ENCODE peak calls at places on chromosomes 2 and 18, in seven cellular contexts. X is astrocyte of the cerebellum, J is gastrocnemius medialis, Q is A549, L is PC-9, G is stomach, A is psoas muscle. Z is an unnamed sample.

GRCh38 chr2:199862779-199863178 is 11.8 kb upstream of the FTCDNL1 start:
- DNase-seq in X (no peak), L (no peak), Q (no peak), A (no peak), J (peak), G (no peak), Z (no peak)

GRCh38 chr2:112065966-112066365 is 10.9 kb downstream of the TMEM87B start:
- DNase-seq in Q (no peak), A (no peak), J (no peak), L (no peak), X (peak), G (no peak), Z (no peak)

GRCh38 chr2:69389271-69389670 is 2.2 kb upstream of the GFPT1 start:
- DNase-seq in L (no peak), G (no peak), A (no peak), X (no peak), Q (no peak), J (no peak), Z (no peak)

GRCh38 chr2:71536311-71536710 is 83.0 kb downstream of the DYSF start:
- DNase-seq in Q (no peak), A (no peak), G (no peak), L (no peak), J (no peak), X (no peak), Z (no peak)

GRCh38 chr2:38057651-38058410 is 18.1 kb downstream of the CYP1B1 start:
- DNase-seq in G (no peak), Q (no peak), L (no peak), X (no peak), A (no peak), J (no peak), Z (no peak)

GRCh38 chr18:61975526-61976326 is 82.9 kb upstream of the RNF152 start:
- DNase-seq in G (no peak), Q (no peak), L (no peak), A (no peak), J (no peak), X (no peak), Z (no peak)

GRCh38 chr2:237403024-237403882 is 10.7 kb downstream of the COL6A3 start:
- DNase-seq in X (peak), G (no peak), A (peak), L (no peak), J (peak), Q (no peak), Z (no peak)

GRCh38 chr2:155320236-155320635 is 621.7 kb downstream of the KCNJ3 start:
- DNase-seq in Q (no peak), A (no peak), J (no peak), G (no peak), X (no peak), L (no peak), Z (no peak)

GRCh38 chr2:150247471-150247870 is 240.0 kb downstream of the RND3 start:
- DNase-seq in X (no peak), A (no peak), G (no peak), J (no peak), L (no peak), Q (no peak), Z (no peak)

GRCh38 chr2:240503375-240503774 is 54.4 kb downstream of the ANKMY1 start:
- DNase-seq in X (no peak), A (no peak), G (no peak), L (no peak), Q (no peak), J (no peak), Z (peak)

DNA sequence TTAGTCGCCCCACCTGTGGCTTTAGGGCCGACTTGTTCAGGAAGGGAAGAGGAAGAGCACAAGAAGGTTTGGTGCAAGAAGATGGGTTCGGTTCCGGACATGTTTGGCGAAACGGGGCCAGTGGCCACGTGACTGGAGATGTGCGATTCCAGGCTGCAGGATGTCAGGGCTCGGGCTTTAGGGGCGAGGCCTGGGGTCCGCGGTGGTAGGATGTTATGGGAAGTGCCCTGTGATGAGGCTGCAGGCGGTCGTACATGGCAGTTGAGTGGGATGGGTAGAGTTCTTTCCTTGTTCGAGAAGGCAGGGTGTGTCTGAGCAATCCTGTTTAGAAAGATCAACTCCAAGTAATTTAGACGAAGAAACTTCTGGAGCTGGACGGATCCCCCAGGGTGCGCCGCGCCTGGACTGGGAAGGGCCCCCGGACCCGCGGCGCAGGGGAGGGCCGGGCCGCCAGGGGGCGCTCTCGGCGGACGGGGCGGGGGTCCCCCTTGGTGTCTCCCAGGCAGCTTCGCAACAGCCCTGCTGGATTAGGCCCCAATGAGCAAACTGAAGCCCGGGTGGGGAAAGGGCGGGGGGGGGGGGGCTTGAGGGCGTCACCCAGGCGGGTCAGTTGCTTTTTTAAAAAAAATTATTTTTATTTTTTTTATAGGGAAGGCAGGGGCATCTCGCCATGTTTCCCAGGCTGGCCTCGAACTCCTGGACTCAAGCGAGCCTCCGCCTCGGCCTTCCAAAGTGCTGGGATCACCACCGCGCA is 17.2 kb upstream of the SDC1 start:
- DNase-seq in L (no peak), J (no peak), X (no peak), G (no peak), Q (no peak), A (no peak), Z (no peak)
- TF ChIP-seq CTCF in L (no peak), J (peak), X (peak), G (no peak), Q (peak), A (peak), Z (peak)

DNA sequence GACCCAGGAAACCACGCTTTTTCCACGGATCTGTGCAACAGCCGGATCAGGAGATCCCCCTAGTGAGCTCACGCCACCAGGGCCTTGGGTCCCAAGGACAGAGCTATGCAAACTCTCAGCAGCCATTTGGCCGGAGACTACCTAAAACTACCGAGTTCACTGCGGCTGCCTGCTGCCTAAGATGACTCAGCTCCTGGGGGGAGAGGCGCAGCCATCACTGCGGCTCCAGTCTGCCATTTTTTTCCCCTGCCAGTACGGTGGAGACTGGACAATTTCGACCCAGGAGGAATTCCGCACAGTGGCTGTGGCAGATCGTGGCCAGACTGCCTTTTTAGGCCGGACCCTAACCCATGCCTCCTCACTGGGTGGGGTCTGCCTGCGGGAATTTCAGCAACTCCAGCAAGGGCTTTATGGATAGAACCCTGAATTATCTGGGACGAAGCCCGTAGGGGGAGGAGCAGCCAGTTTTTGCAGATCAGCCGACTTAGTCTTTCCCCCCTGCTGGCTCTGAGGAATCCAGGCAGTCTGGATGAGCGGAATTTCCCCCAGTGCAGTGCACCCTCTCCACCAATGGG is 424.9 kb upstream of the UBE2E3 start:
- DNase-seq in G (no peak), J (no peak), A (no peak), X (no peak), L (no peak), Q (no peak), Z (no peak)
- TF ChIP-seq CTCF in G (no peak), J (no peak), A (no peak), X (no peak), L (no peak), Q (no peak), Z (no peak)

GRCh38 chr2:19675003-19675629 is 226.7 kb downstream of the TTC32 start:
- DNase-seq in J (no peak), X (no peak), L (no peak), A (no peak), Q (no peak), G (no peak), Z (no peak)

GRCh38 chr2:19677215-19677777 is 224.5 kb downstream of the TTC32 start:
- DNase-seq in J (no peak), Q (no peak), L (no peak), G (no peak), A (no peak), X (no peak), Z (no peak)

GRCh38 chr2:19676770-19677169 is 225.0 kb downstream of the TTC32 start:
- DNase-seq in L (no peak), Q (peak), J (no peak), X (no peak), A (no peak), G (no peak), Z (no peak)

GRCh38 chr2:19674051-19675002 is 227.5 kb downstream of the TTC32 start:
- DNase-seq in J (no peak), A (no peak), Q (no peak), X (no peak), L (no peak), G (no peak), Z (no peak)

DNA sequence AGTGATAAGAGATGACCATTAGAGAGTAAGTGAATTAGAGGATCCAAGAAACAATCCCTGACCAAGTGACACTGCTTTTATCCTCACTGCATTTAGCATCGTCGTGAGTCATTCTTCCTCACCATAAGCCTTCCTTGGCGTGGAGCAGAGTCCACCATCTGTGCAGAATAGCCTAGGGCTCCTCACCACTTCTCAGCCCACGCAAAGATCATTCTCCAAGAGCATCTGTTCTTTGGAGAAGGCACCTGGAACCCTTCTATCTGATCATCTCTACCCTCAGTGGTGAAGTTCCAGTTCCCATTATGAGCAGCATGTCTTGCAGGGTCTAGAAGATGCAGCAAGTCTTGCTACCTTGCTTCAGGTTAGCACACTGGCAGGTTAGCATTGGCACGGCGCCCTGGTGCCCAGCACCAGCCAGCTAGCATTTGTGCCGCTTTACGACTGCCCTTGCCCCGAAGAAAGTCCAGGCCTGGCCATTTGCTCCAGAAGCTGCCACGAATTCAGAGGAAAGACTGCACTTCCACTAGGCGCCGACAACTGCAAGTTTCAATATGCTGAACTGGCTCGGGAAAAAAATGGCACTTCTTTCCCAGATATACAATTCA is 225.8 kb downstream of the TTC32 start:
- DNase-seq in A (no peak), J (no peak), G (no peak), X (no peak), L (no peak), Q (no peak), Z (no peak)
- TF ChIP-seq CTCF in A (no peak), J (no peak), G (no peak), X (no peak), L (no peak), Q (no peak), Z (no peak)

GRCh38 chr2:140687825-140688224 is 1443.0 kb downstream of the LRP1B start:
- DNase-seq in X (no peak), A (no peak), L (no peak), J (no peak), G (no peak), Q (no peak), Z (no peak)
- TF ChIP-seq CTCF in X (no peak), A (no peak), L (no peak), J (no peak), G (no peak), Q (no peak), Z (no peak)

GRCh38 chr2:9570182-9571060 is 14.8 kb upstream of the ADAM17 start:
- DNase-seq in Q (no peak), J (no peak), X (no peak), L (no peak), G (no peak), A (no peak), Z (no peak)
- TF ChIP-seq CTCF in Q (peak), J (no peak), X (no peak), L (no peak), G (no peak), A (no peak), Z (no peak)

DNA sequence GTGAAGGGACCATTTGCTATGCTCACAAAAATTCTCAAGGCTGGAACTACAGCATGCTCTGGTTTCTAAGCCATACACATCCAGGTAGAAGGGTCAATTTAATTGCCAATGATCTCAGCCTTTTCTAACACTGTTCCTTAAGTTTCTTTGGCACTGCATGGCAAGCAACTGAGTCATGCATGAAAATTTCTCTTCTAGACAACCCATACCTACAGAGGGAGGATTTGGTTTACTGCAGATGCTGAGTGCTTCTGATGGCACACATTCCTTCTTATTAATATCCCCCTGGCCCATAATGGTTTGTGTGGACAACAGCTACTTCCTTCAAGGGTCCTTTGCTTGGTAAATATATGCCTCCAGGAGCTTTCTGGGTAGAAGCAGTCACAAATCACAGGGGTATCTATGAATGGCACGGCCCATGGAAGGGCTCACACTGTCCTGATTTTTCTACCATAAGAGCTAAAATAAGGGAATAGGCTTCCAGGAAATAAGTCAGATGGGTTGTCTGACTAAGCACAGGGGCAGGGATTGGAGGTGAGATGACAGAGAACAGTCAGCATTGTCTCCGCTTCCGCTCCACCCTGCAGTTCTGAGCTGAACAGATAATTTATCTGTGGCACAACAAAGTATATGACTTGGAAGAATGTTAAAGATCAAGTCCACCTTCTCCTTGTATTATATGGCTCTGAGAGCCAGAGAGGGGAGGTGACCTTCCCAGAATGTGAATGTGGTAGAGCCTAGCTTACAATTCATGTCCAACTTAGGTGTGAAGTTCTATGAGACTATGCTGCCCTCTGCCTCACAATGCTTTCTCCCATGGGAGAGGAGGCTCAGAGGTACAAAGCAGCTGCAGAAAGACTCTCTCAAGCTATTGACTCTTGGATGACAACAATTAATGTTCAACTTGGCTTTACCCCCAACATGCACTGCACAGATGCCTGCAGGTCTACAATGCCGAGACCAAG is 199.2 kb upstream of the TNP1 start:
- DNase-seq in G (no peak), J (no peak), A (no peak), L (no peak), X (no peak), Q (no peak), Z (no peak)
- TF ChIP-seq CTCF in G (no peak), J (no peak), A (no peak), L (no peak), X (no peak), Q (no peak), Z (no peak)

GRCh38 chr18:48676346-48676745 is 137.5 kb downstream of the CTIF start:
- DNase-seq in L (no peak), X (no peak), Q (no peak), A (peak), G (no peak), J (no peak), Z (no peak)

GRCh38 chr18:48674198-48674721 is 135.4 kb downstream of the CTIF start:
- DNase-seq in L (no peak), X (no peak), J (no peak), A (no peak), Q (no peak), G (no peak), Z (no peak)

GRCh38 chr18:48675912-48676311 is 137.1 kb downstream of the CTIF start:
- DNase-seq in J (no peak), L (no peak), G (no peak), X (no peak), A (no peak), Q (no peak), Z (no peak)

GRCh38 chr18:48674758-48675157 is 135.9 kb downstream of the CTIF start:
- DNase-seq in Q (no peak), X (no peak), L (no peak), A (no peak), G (no peak), J (no peak), Z (no peak)

GRCh38 chr18:48675330-48675761 is 136.5 kb downstream of the CTIF start:
- DNase-seq in A (peak), Q (peak), X (peak), L (peak), G (peak), J (peak), Z (peak)
- TF ChIP-seq CTCF in A (peak), Q (peak), X (peak), L (peak), G (peak), J (peak), Z (peak)

GRCh38 chr2:46770622-46771021 is 145.0 kb downstream of the MCFD2 start:
- DNase-seq in Q (peak), L (no peak), G (no peak), J (no peak), X (peak), A (no peak), Z (no peak)

GRCh38 chr2:46767706-46768105 is 147.9 kb downstream of the MCFD2 start:
- DNase-seq in Q (no peak), X (no peak), L (no peak), A (no peak), J (no peak), G (no peak), Z (no peak)

GRCh38 chr2:46772500-46772899 is 143.1 kb downstream of the MCFD2 start:
- DNase-seq in X (no peak), G (no peak), L (no peak), J (no peak), A (no peak), Q (no peak), Z (no peak)

GRCh38 chr2:46771309-46771708 is 144.3 kb downstream of the MCFD2 start:
- DNase-seq in Q (peak), L (no peak), G (no peak), J (no peak), X (no peak), A (no peak), Z (no peak)

DNA sequence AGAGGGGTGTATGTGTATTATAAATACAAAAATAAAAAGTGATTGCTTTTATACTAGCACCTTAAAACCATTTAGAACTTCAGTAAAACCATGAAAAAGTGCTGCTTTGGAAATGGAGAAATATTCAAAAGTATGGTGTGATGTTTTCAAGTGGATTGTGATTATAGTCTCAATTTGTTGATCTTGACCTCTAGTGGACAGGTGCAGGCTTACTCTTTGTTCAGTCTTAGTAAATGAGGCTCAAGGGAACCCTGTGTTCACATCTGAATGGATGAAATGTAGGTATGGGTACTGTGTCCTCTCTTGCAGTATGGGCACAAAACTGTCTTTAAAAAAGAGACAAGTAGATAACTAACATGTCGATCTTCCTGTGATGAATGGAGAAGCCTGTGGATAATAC is 145.8 kb downstream of the MCFD2 start:
- DNase-seq in G (no peak), Q (peak), A (no peak), J (no peak), X (no peak), L (no peak), Z (no peak)
- TF ChIP-seq CTCF in G (no peak), Q (peak), A (peak), J (no peak), X (no peak), L (peak), Z (peak)